ENCODE peak calls at places on chromosomes 16 and 17, in eight cellular contexts. R, K, X, N, G, B, J and M are unnamed samples.

GRCh38 chr16:7746971-7747370 is 414.3 kb downstream of the RBFOX1 start:
- DNase-seq in N (no peak), X (no peak), B (no peak), K (no peak), J (no peak), R (no peak), G (no peak), M (no peak)

GRCh38 chr17:42122371-42123303 is at the start of gene HSPB9:
- DNase-seq in R (peak), G (no peak), N (peak), J (no peak), B (no peak), K (peak), X (no peak), M (no peak)

GRCh38 chr17:50206604-50207293 is 5.3 kb upstream of the COL1A1 start:
- DNase-seq in X (no peak), B (peak), J (peak), G (no peak), K (no peak), R (peak), N (peak), M (no peak)

GRCh38 chr16:80938035-80938927 is 68.4 kb downstream of the CMC2 start:
- DNase-seq in K (no peak), R (no peak), J (peak), B (no peak), G (peak), X (peak), N (no peak), M (peak)

GRCh38 chr16:23524001-23524400 is 13.7 kb upstream of the GGA2 start:
- DNase-seq in N (no peak), G (no peak), X (no peak), J (no peak), K (no peak), B (no peak), R (no peak), M (no peak)

GRCh38 chr17:27430882-27431491 is 25.3 kb upstream of the KSR1 start:
- DNase-seq in X (peak), N (peak), J (peak), B (peak), K (no peak), R (peak), G (peak), M (no peak)

GRCh38 chr16:23979426-23979825 is 143.6 kb downstream of the PRKCB start:
- DNase-seq in R (no peak), X (no peak), N (no peak), G (no peak), K (no peak), J (no peak), B (no peak), M (no peak)

GRCh38 chr17:64459284-64459747 is 10.4 kb downstream of the MILR1 start:
- DNase-seq in K (no peak), G (peak), B (no peak), R (no peak), N (no peak), X (peak), J (no peak), M (peak)

GRCh38 chr16:86809458-86809955 is 231.2 kb downstream of the FOXL1 start:
- DNase-seq in K (no peak), B (no peak), J (no peak), N (peak), R (no peak), G (no peak), X (peak), M (peak)

GRCh38 chr16:77898671-77899211 is 110.4 kb downstream of the VAT1L start:
- DNase-seq in X (no peak), J (no peak), K (no peak), G (no peak), N (no peak), R (no peak), B (no peak), M (peak)

GRCh38 chr16:85126731-85127662 is 14.7 kb upstream of the CIBAR2 start:
- DNase-seq in R (peak), B (peak), G (no peak), X (peak), J (peak), N (peak), K (no peak), M (peak)

GRCh38 chr16:8716592-8716991 is 42.2 kb downstream of the ABAT start:
- DNase-seq in R (no peak), G (no peak), X (peak), B (no peak), N (no peak), K (no peak), J (no peak), M (no peak)

GRCh38 chr16:25063865-25064264 is 47.7 kb upstream of the LCMT1 start:
- DNase-seq in K (no peak), X (no peak), N (no peak), G (no peak), J (no peak), B (no peak), R (peak), M (no peak)

GRCh38 chr17:2929881-2930533 is 133.4 kb downstream of the OR1D5 start:
- DNase-seq in N (peak), K (no peak), B (peak), J (no peak), X (peak), R (peak), G (peak), M (no peak)

GRCh38 chr17:50346313-50347086 is 574 bp downstream of the XYLT2 start:
- DNase-seq in J (peak), R (peak), X (peak), N (peak), K (peak), G (no peak), B (peak), M (no peak)

GRCh38 chr16:70476272-70477020 is 22.1 kb downstream of the FCSK start:
- DNase-seq in B (peak), G (peak), R (no peak), N (no peak), X (peak), J (no peak), K (no peak), M (peak)

GRCh38 chr17:81171941-81172340 is 5.9 kb upstream of the AATK start:
- DNase-seq in K (no peak), B (no peak), J (no peak), X (no peak), N (no peak), R (no peak), G (no peak), M (no peak)

GRCh38 chr16:50267651-50268050 is 1.3 kb downstream of the ADCY7 start:
- DNase-seq in J (no peak), G (no peak), N (peak), K (no peak), B (no peak), X (no peak), R (no peak), M (no peak)

GRCh38 chr17:60305141-60305540 is 86.8 kb downstream of the USP32 start:
- DNase-seq in G (no peak), N (no peak), J (no peak), B (no peak), X (peak), R (no peak), K (no peak), M (no peak)

GRCh38 chr16:61681673-61682072 is 354.6 kb downstream of the CDH8 start:
- DNase-seq in N (no peak), K (no peak), G (no peak), X (no peak), J (no peak), R (no peak), B (no peak), M (no peak)

GRCh38 chr16:89319883-89320716 is 102.6 kb downstream of the ZNF778 start:
- DNase-seq in B (no peak), K (no peak), X (peak), J (no peak), R (peak), G (no peak), N (no peak), M (no peak)

GRCh38 chr17:50935201-50936124 is 69.3 kb upstream of the TOB1 start:
- DNase-seq in X (peak), N (no peak), K (peak), B (no peak), G (no peak), J (no peak), R (no peak), M (no peak)

GRCh38 chr17:82300707-82301270 is 16.6 kb downstream of the CD7 start:
- DNase-seq in B (peak), J (peak), K (peak), R (peak), N (peak), X (peak), G (no peak), M (no peak)

GRCh38 chr17:62876664-62877411 is 68.7 kb upstream of the MARCHF10 start:
- DNase-seq in X (peak), B (no peak), G (no peak), K (no peak), J (no peak), R (no peak), N (peak), M (peak)

GRCh38 chr16:4386951-4387565 is 15.4 kb downstream of the VASN start:
- DNase-seq in J (no peak), B (no peak), G (no peak), K (no peak), X (no peak), R (no peak), N (peak), M (no peak)

DNA sequence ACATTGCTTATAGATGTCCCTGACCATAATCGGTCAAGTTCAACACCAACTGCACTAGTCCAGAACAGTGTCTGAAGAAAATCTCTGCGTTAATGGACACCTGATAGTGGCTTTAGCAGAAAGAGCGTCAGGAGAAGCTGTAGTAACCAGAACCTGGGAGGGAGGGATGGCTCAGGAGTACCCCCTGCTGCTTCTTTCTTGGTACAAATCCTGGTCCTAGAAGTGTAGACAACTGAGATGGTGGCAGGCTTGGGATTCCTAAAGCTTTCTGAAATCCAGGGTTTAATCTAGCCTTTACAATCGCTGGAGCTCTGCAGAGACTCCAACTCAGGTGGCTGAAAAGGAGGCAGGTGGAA is 5.4 kb downstream of the MAP3K14 start:
- DNase-seq in K (no peak), G (no peak), N (peak), B (no peak), R (no peak), J (no peak), X (no peak), M (no peak)
- TF ChIP-seq CTCF in K (no peak), G (no peak), N (no peak), B (peak), R (peak), J (no peak), X (no peak), M (no peak)

GRCh38 chr16:14069818-14070217 is 1.3 kb upstream of the MRTFB start:
- DNase-seq in N (no peak), B (no peak), X (peak), R (no peak), J (no peak), K (no peak), G (no peak), M (no peak)
- H3K4me3 ChIP-seq in N (peak), B (no peak), X (no peak), R (no peak), J (no peak), K (no peak), G (no peak), M (no peak)

DNA sequence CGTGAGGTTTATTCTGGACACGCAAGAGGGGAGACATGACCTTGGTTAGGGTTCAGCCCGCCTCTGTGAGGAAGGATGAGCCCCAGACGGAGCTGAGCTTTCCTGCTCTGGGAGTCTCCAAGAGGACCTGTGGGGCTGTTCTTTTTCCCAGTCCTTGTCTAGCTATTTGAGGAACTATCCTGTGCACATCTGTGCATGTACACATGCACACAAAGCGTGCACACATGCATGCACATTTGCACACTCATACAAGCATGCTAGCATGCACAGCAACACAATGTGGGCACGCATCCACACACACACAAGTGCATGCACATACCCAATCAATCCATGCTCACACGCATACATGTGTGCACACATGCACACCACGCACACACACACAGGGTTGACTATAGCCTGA is 40.4 kb downstream of the ABCC6 start:
- DNase-seq in X (no peak), J (no peak), B (no peak), K (no peak), G (no peak), R (no peak), N (no peak), M (no peak)
- TF ChIP-seq CTCF in X (no peak), J (no peak), B (no peak), K (no peak), G (no peak), R (no peak), N (no peak), M (no peak)

GRCh38 chr16:26335236-26335809 is 643.6 kb downstream of the HS3ST4 start:
- DNase-seq in G (no peak), K (no peak), B (no peak), R (no peak), N (no peak), X (no peak), J (no peak), M (no peak)
- H3K4me3 ChIP-seq in G (no peak), K (no peak), B (no peak), R (no peak), N (no peak), X (no peak), J (no peak), M (no peak)

GRCh38 chr17:29143894-29144293 is 36.3 kb downstream of the MYO18A start:
- DNase-seq in R (peak), G (no peak), N (peak), J (no peak), X (no peak), B (peak), K (no peak), M (no peak)
- TF ChIP-seq CTCF in R (peak), G (peak), N (peak), J (no peak), X (peak), B (peak), K (no peak), M (peak)

GRCh38 chr17:55266051-55266957 is 1.5 kb downstream of the HLF start:
- DNase-seq in G (no peak), X (no peak), B (peak), K (no peak), J (peak), N (peak), R (no peak), M (no peak)

GRCh38 chr17:55268649-55269480 is 4.1 kb downstream of the HLF start:
- DNase-seq in G (no peak), X (no peak), R (no peak), J (no peak), B (no peak), N (no peak), K (no peak), M (no peak)

GRCh38 chr17:55267777-55268648 is 3.3 kb downstream of the HLF start:
- DNase-seq in B (no peak), K (no peak), G (no peak), R (no peak), J (no peak), X (no peak), N (no peak), M (no peak)

GRCh38 chr17:55265434-55266021 is 768 bp downstream of the HLF start:
- DNase-seq in X (no peak), K (no peak), J (peak), N (no peak), G (no peak), B (peak), R (no peak), M (no peak)

DNA sequence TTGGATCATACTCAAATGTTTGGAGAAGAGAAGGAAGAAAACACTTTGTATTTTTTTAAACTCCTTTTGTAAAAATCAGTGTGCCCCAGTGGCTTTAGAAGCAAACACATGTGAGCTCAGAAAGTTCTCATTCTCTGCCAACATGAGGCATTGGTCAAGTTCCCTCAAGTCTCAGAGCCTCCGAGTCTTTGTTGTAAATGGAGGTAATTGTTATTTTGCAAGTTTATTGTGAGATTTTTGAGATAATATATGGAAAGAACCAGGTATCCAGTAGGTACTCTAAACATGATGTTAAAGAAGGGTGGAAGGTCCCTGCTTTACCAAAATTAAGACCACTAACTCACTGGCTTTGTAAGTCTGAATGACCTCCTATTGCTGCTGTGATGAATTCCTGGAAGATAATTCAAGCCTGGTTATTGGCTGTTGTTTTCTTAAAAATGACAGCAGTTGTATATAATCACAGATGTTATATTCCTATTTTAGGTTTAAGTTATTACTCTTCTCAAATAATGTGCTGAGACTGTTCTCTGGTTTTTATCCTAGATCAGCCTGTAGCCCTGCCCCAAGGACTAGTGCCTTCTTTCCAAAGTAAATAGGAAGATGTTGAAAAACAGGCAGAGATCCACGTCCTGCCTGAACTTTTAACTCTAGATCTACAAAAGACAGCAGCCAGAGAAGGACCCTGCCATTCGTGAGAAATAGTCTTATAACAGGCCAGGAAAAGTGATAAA is 2.4 kb downstream of the HLF start:
- DNase-seq in R (no peak), B (no peak), J (no peak), X (no peak), G (no peak), N (no peak), K (no peak), M (no peak)
- H3K4me3 ChIP-seq in R (no peak), B (no peak), J (peak), X (no peak), G (no peak), N (no peak), K (no peak), M (no peak)

DNA sequence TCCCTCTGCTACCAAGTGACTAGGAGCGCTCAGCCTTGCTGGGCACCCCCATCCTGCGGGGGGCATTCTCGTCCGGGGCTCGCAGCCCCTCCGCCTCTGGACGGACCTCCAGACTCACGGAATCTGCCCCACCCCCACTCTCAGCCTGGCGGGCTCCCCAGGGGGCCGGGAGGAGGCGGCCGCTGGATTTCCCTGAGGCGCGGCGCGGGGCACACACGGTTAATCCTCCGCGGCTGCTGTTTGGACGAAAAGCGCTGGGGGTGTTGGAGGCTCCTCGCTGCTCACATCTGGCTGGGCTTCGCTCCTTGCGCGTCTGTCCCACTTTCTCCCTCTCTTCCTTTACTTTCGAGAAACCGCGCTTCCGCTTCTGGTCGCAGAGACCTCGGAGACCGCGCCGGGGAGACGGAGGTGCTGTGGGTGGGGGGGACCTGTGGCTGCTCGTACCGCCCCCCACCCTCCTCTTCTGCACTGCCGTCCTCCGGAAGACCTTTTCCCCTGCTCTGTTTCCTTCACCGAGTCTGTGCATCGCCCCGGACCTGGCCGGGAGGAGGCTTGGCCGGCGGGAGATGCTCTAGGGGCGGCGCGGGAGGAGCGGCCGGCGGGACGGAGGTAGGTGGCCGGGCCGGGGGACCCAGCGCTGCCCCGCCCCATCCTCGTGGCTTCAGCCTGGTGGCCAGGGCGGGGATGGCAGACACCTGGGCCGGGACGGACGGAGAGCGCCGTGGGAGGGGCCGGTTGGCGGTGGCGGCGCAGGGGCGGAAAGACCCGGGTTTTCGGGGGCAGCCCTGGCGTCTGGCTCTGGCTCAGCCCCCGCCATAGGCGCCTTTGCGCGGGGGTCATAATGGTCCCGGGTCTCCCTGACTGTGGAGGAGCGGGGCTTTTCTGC is at the start of gene C1QTNF1:
- DNase-seq in X (peak), B (peak), R (peak), K (no peak), J (no peak), N (peak), G (no peak), M (no peak)
- TF ChIP-seq CTCF in X (no peak), B (peak), R (peak), K (no peak), J (peak), N (peak), G (no peak), M (peak)

GRCh38 chr17:72423718-72424117 is 302.9 kb downstream of the SOX9 start:
- DNase-seq in N (no peak), B (no peak), X (no peak), G (no peak), R (no peak), J (no peak), K (no peak), M (no peak)
- H3K4me3 ChIP-seq in N (no peak), B (no peak), X (no peak), G (no peak), R (no peak), J (no peak), K (no peak), M (no peak)

GRCh38 chr16:1338119-1338730 is 4.8 kb downstream of the BAIAP3 start:
- DNase-seq in B (peak), G (no peak), J (no peak), R (peak), K (no peak), N (peak), X (no peak), M (no peak)
- TF ChIP-seq CTCF in B (peak), G (no peak), J (no peak), R (peak), K (no peak), N (peak), X (peak), M (no peak)

GRCh38 chr17:74972107-74972972 is at the start of gene HID1:
- DNase-seq in J (no peak), R (peak), N (peak), B (peak), K (peak), X (no peak), G (no peak), M (no peak)

GRCh38 chr17:74970395-74970794 is 2.2 kb downstream of the HID1 start:
- DNase-seq in G (no peak), X (no peak), R (no peak), J (no peak), K (no peak), B (no peak), N (peak), M (no peak)

GRCh38 chr17:74971842-74972106 is 785 bp downstream of the HID1 start:
- DNase-seq in R (no peak), J (no peak), X (no peak), N (no peak), K (no peak), G (no peak), B (no peak), M (no peak)

GRCh38 chr17:74971069-74971841 is 1.3 kb downstream of the HID1 start:
- DNase-seq in B (peak), N (peak), X (no peak), K (no peak), J (no peak), G (no peak), R (peak), M (no peak)

DNA sequence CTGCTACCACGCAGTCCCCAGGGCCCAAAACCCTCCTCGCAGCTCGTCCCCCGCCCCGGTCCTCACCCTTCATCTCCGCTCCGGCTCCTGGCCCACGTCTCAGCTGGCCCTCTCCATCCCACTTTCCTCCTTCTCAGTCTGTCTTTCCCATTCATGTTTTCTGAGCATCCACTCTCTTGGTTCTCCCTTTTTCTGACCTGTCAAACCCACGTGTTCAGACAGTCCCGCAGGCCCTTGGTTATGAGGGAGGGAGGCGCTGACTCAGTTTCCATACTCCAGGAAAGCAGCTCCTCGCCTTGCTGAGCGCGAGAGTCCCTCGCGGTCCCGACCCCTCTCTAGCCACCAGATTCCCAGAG is 392 bp upstream of the HID1 start:
- DNase-seq in K (no peak), B (no peak), G (no peak), N (no peak), J (no peak), X (no peak), R (no peak), M (no peak)
- H3K4me3 ChIP-seq in K (peak), B (peak), G (peak), N (peak), J (peak), X (no peak), R (peak), M (peak)